ENCODE peak calls at places on chromosomes 4 and X, in ten cellular contexts. E is CD4-positive, CD25-positive, alpha-beta regulatory T cell; N is effector memory CD4-positive, alpha-beta T cell; M is left lung; Q is astrocyte; T is ovary; X is cardiac muscle cell; D is colonic mucosa; K is heart right ventricle; O is HepG2. F is an unnamed sample. For H3K4me1, the result is how much of the 10 kb centered on the place peaks cover.

GRCh38 chr4:42654606-42655005 is 2.3 kb downstream of the ATP8A1 start:
- DNase-seq in X (no peak), O (peak), N (no peak), K (no peak), M (peak), D (no peak), E (no peak), Q (peak), T (no peak), F (no peak)

GRCh38 chr4:88060431-88060830 is 53.0 kb downstream of the PKD2 start:
- DNase-seq in K (no peak), N (no peak), T (no peak), M (no peak), E (no peak), Q (peak), D (no peak), X (no peak), O (no peak), F (no peak)

GRCh38 chr4:6987566-6987920 is 55.6 kb upstream of the TADA2B start:
- DNase-seq in X (peak), K (no peak), T (no peak), Q (peak), D (no peak), M (no peak), O (no peak), E (no peak), N (no peak), F (no peak)

GRCh38 chr4:173835863-173836262 is 305.8 kb upstream of the HAND2 start:
- DNase-seq in M (peak), X (peak), T (no peak), D (no peak), K (peak), N (no peak), O (no peak), Q (peak), E (no peak), F (no peak)

GRCh38 chr4:80202190-80202711 is 4.9 kb downstream of the PRDM8 start:
- DNase-seq in T (peak), X (peak), Q (peak), K (peak), N (peak), E (peak), D (peak), M (peak), O (no peak), F (no peak)

GRCh38 chr4:182447938-182448280 is 204.7 kb downstream of the TENM3 start:
- DNase-seq in D (no peak), K (no peak), O (no peak), N (no peak), X (peak), E (no peak), Q (no peak), M (no peak), T (no peak), F (no peak)

GRCh38 chr4:25157071-25157470 is 3.2 kb downstream of the SEPSECS start:
- DNase-seq in M (no peak), N (no peak), K (no peak), X (no peak), O (no peak), D (no peak), E (no peak), Q (no peak), T (no peak), F (no peak)

GRCh38 chr4:155512812-155513211 is 136.0 kb upstream of the MAP9 start:
- DNase-seq in O (no peak), M (no peak), X (no peak), D (no peak), N (no peak), Q (peak), T (no peak), K (peak), E (no peak), F (no peak)

GRCh38 chr4:108270466-108271450 is 102.0 kb upstream of the LEF1 start:
- DNase-seq in M (no peak), X (no peak), N (no peak), K (no peak), Q (peak), D (no peak), O (no peak), T (no peak), E (no peak), F (no peak)

GRCh38 chr4:159023741-159024140 is 79.1 kb upstream of the RAPGEF2 start:
- DNase-seq in N (no peak), M (no peak), K (peak), O (no peak), E (no peak), T (no peak), Q (no peak), X (peak), D (no peak), F (no peak)

GRCh38 chr4:78439328-78439727 is 112.2 kb upstream of the ANXA3 start:
- DNase-seq in K (no peak), X (no peak), E (no peak), T (no peak), M (no peak), D (no peak), O (no peak), Q (peak), N (no peak), F (no peak)

GRCh38 chr4:4969298-4969697 is 50.0 kb downstream of the CYTL1 start:
- DNase-seq in O (no peak), K (no peak), Q (no peak), N (no peak), T (no peak), M (no peak), D (peak), E (no peak), X (no peak), F (no peak)

GRCh38 chr4:74501579-74501978 is 56.6 kb downstream of the AREG start:
- DNase-seq in M (no peak), O (no peak), E (no peak), K (no peak), X (no peak), N (no peak), D (no peak), Q (peak), T (no peak), F (no peak)

GRCh38 chrX:35076061-35076460 is 133.5 kb downstream of the FAM47B start:
- DNase-seq in K (no peak), D (no peak), O (no peak), M (no peak), N (no peak), X (no peak), T (no peak), E (no peak), Q (no peak), F (no peak)

GRCh38 chr4:74414149-74414809 is 30.7 kb upstream of the AREG start:
- DNase-seq in Q (no peak), E (no peak), T (no peak), D (no peak), K (no peak), N (no peak), M (no peak), X (no peak), O (no peak), F (no peak)

DNA sequence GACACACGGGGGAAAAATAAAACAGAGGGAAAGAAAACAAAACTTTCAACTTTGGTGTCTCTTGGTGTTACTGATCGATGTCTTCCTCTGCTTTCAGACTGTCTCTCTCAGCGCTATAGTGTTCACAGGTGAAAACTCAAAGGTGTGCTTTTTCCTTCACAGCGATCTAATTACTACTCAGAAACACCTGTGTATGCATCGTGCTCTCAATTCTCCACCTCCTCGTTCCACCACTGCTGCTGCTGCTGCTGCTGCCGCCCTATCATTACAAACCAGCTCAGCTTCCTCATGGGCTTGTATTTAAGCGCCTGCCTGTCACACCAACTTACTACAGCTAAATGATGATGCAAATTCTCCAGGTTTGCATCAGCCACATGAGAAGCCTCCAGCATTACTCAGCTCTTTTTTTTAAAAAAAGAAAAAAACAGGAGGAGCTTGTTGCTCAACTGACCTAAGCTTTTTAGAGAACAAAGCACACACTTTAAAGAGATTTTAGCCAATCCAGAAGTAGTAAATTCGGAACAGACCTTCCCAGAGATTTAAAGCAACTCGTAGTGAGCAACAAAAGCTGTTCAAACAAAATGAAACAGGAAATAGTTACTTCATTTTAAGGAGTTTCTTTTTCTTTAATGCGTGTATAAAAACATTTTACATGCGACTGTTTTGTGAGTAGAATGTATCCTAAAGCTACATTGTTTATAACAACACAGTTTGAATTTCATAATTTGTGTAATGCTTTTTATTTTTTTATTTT is at the start of gene SLC7A11:
- DNase-seq in E (no peak), O (peak), T (no peak), M (peak), K (peak), Q (peak), N (no peak), X (peak), D (peak), F (peak)
- H3K27ac ChIP-seq in E (peak), O (peak), T (no peak), M (peak), K (no peak), Q (peak), N (no peak), X (peak), D (peak), F (no peak)

GRCh38 chr4:48341776-48342558 is 638 bp downstream of the SLAIN2 start:
- DNase-seq in X (peak), E (peak), M (peak), Q (no peak), K (peak), O (no peak), T (peak), D (peak), N (no peak), F (no peak)
- H3K4me1 ChIP-seq in X (under half), E (under half), M (under half), Q (under half), K (half or more), O (half or more), T (under half), D (under half), N (under half), F (under half)

GRCh38 chrX:43865791-43866190 is 16.5 kb downstream of the MAOB start:
- DNase-seq in Q (no peak), O (no peak), E (no peak), M (no peak), K (no peak), X (no peak), N (no peak), T (no peak), D (no peak), F (no peak)

GRCh38 chrX:43866423-43866822 is 15.8 kb downstream of the MAOB start:
- DNase-seq in Q (no peak), E (no peak), K (no peak), M (no peak), O (no peak), T (no peak), N (no peak), D (no peak), X (no peak), F (no peak)

GRCh38 chrX:43861750-43862149 is 20.5 kb downstream of the MAOB start:
- DNase-seq in O (peak), D (no peak), X (no peak), M (no peak), N (no peak), Q (peak), E (no peak), T (no peak), K (peak), F (no peak)

GRCh38 chrX:43860646-43861370 is 21.4 kb downstream of the MAOB start:
- DNase-seq in D (no peak), Q (peak), T (no peak), E (no peak), M (no peak), K (peak), O (peak), X (no peak), N (no peak), F (no peak)

GRCh38 chrX:43862434-43862833 is 19.8 kb downstream of the MAOB start:
- DNase-seq in M (no peak), K (no peak), N (no peak), D (no peak), Q (no peak), T (no peak), E (no peak), O (no peak), X (no peak), F (no peak)
- H3K27ac ChIP-seq in M (no peak), K (peak), N (no peak), D (no peak), Q (no peak), T (no peak), E (no peak), O (peak), X (no peak), F (no peak)

GRCh38 chrX:19804168-19804567 is 83.2 kb downstream of the SH3KBP1 start:
- DNase-seq in E (no peak), M (no peak), N (no peak), Q (no peak), X (no peak), O (no peak), D (no peak), K (no peak), T (no peak), F (no peak)
- H3K4me1 ChIP-seq in E (under half), M (under half), N (under half), Q (under half), X (under half), O (under half), D (under half), K (under half), T (under half), F (under half)